ENCODE peak calls at places on chromosomes 7 and 10, in four cellular contexts. One of them, this sample, is unnamed.

GRCh38 chr10:51228714-51229100 is 154.4 kb downstream of the PRKG1 start:
- DNase-seq in uterus: no peak
- DNase-seq in NCI-H510A: no peak
- DNase-seq in NCI-H1092: no peak
- DNase-seq in this sample: no peak

GRCh38 chr7:102454423-102454822 is 10.2 kb downstream of the ALKBH4 start:
- DNase-seq in NCI-H510A: no peak
- DNase-seq in NCI-H1092: peak
- DNase-seq in uterus: no peak
- DNase-seq in this sample: peak

GRCh38 chr10:113983552-113983951 is 60.1 kb upstream of the ADRB1 start:
- DNase-seq in NCI-H1092: no peak
- DNase-seq in uterus: no peak
- DNase-seq in NCI-H510A: no peak
- DNase-seq in this sample: no peak

GRCh38 chr10:64896582-64896981 is 1375.4 kb downstream of the REEP3 start:
- DNase-seq in uterus: no peak
- DNase-seq in NCI-H1092: no peak
- DNase-seq in NCI-H510A: no peak
- DNase-seq in this sample: no peak

GRCh38 chr10:117905404-117905803 is 141.3 kb downstream of the RAB11FIP2 start:
- DNase-seq in NCI-H1092: no peak
- DNase-seq in NCI-H510A: no peak
- DNase-seq in uterus: no peak
- DNase-seq in this sample: no peak

GRCh38 chr10:80137031-80137712 is 4.6 kb downstream of the PLAC9 start:
- DNase-seq in NCI-H510A: no peak
- DNase-seq in uterus: peak
- DNase-seq in NCI-H1092: no peak
- DNase-seq in this sample: no peak

GRCh38 chr10:60267802-60268201 is 121.9 kb downstream of the ANK3 start:
- DNase-seq in NCI-H1092: no peak
- DNase-seq in NCI-H510A: peak
- DNase-seq in uterus: no peak
- DNase-seq in this sample: no peak

GRCh38 chr7:158567153-158567603 is 20.4 kb downstream of the PTPRN2 start:
- DNase-seq in NCI-H1092: no peak
- DNase-seq in uterus: no peak
- DNase-seq in NCI-H510A: peak
- DNase-seq in this sample: no peak

GRCh38 chr7:158606111-158606510 is 18.5 kb upstream of the PTPRN2 start:
- DNase-seq in NCI-H1092: no peak
- DNase-seq in NCI-H510A: no peak
- DNase-seq in uterus: no peak
- DNase-seq in this sample: no peak

GRCh38 chr7:116164552-116164951 is 45.8 kb upstream of the TES start:
- DNase-seq in NCI-H1092: no peak
- DNase-seq in uterus: no peak
- DNase-seq in NCI-H510A: no peak
- DNase-seq in this sample: no peak

GRCh38 chr7:41792099-41792498 is 89.2 kb upstream of the INHBA start:
- DNase-seq in NCI-H1092: no peak
- DNase-seq in NCI-H510A: no peak
- DNase-seq in uterus: no peak
- DNase-seq in this sample: no peak

GRCh38 chr7:76346097-76346496 is 12.7 kb downstream of the YWHAG start:
- DNase-seq in NCI-H510A: no peak
- DNase-seq in NCI-H1092: no peak
- DNase-seq in uterus: no peak
- DNase-seq in this sample: no peak

GRCh38 chr10:129542589-129542988 is 75.5 kb downstream of the MGMT start:
- DNase-seq in uterus: no peak
- DNase-seq in NCI-H510A: no peak
- DNase-seq in NCI-H1092: no peak
- DNase-seq in this sample: no peak

GRCh38 chr10:51074238-51075028 is at the start of gene PRKG1:
- DNase-seq in NCI-H1092: no peak
- DNase-seq in NCI-H510A: peak
- DNase-seq in uterus: peak
- DNase-seq in this sample: peak